ENCODE peak calls at places on chromosomes 5 and 9, in eight cellular contexts. T is mesenchymal stem cell; H is AML-193; S is activated CD4-positive, CD25-positive, alpha-beta regulatory T cell treated with anti-CD3 and anti-CD28 coated beads, Interleukin-2, amount 50 U/mL, for 72 hours; G is heart left ventricle; A is NCI-H1092; R is germinal center; J is HEK293T. I is an unnamed sample.

GRCh38 chr5:105504-106080 is 13.6 kb downstream of the PLEKHG4B start:
- DNase-seq in J (no peak), A (no peak), H (no peak), G (no peak), R (no peak), T (no peak), S (no peak), I (no peak)

GRCh38 chr5:149380466-149381121 is 1.5 kb upstream of the IL17B start:
- DNase-seq in R (no peak), A (no peak), T (no peak), S (no peak), J (no peak), H (no peak), G (peak; percentile 46), I (no peak)

GRCh38 chr9:111661802-111662491 is 542 bp downstream of the GNG10 start:
- DNase-seq in H (peak; percentile 54), G (peak; percentile 42), T (peak; percentile 62), S (peak; percentile 63), R (peak; percentile 63), A (peak; percentile 9), J (peak; percentile 42), I (peak; percentile 64)

GRCh38 chr5:916441-917293 is 24.0 kb downstream of the TRIP13 start:
- DNase-seq in A (no peak), S (no peak), R (no peak), G (no peak), T (no peak), H (no peak), J (no peak), I (no peak)

GRCh38 chr5:106827061-106827460 is 843.7 kb downstream of the EFNA5 start:
- DNase-seq in R (no peak), J (no peak), G (no peak), S (no peak), H (no peak), A (no peak), T (peak; percentile 32), I (no peak)

GRCh38 chr5:177370488-177371119 is 12.9 kb downstream of the RGS14 start:
- DNase-seq in S (peak; percentile 66), G (peak; percentile 76), A (peak; percentile 67), H (no peak), T (peak; percentile 93), R (no peak), J (peak; percentile 97), I (peak; percentile 68)

GRCh38 chr5:14161825-14162556 is 18.8 kb downstream of the TRIO start:
- DNase-seq in J (no peak), S (no peak), A (no peak), G (no peak), T (no peak), R (no peak), H (no peak), I (no peak)

GRCh38 chr5:140966293-140967225 is at the start of gene PCDHAC2:
- DNase-seq in H (no peak), R (no peak), A (peak; percentile 30), S (no peak), T (peak; percentile 73), J (no peak), G (peak; percentile 35), I (no peak)

GRCh38 chr9:110156416-110156815 is 51.5 kb downstream of the C9orf152 start:
- DNase-seq in J (no peak), A (no peak), T (no peak), R (no peak), G (no peak), H (no peak), S (no peak), I (no peak)

GRCh38 chr5:110899566-110900412 is 161.0 kb downstream of the SLC25A46 start:
- DNase-seq in R (no peak), A (no peak), H (no peak), J (no peak), G (no peak), S (no peak), T (peak; percentile 49), I (peak; percentile 29)

GRCh38 chr9:81303658-81304057 is 385.7 kb downstream of the TLE1 start:
- DNase-seq in G (no peak), T (no peak), A (no peak), R (no peak), J (no peak), S (no peak), H (no peak), I (no peak)

GRCh38 chr9:34089311-34089710 is 37.2 kb downstream of the DCAF12 start:
- DNase-seq in H (no peak), S (no peak), J (no peak), G (no peak), A (no peak), R (no peak), T (no peak), I (no peak)

GRCh38 chr5:38892363-38892762 is 46.6 kb downstream of the OSMR start:
- DNase-seq in T (no peak), H (no peak), G (no peak), A (no peak), R (no peak), J (no peak), S (no peak), I (no peak)

GRCh38 chr5:87020099-87020934 is 247.4 kb upstream of the RASA1 start:
- DNase-seq in T (peak; percentile 32), H (no peak), J (no peak), A (no peak), S (no peak), G (peak; percentile 41), R (no peak), I (peak; percentile 40)

GRCh38 chr5:80184235-80185023 is 71.4 kb downstream of the SERINC5 start:
- DNase-seq in R (no peak), G (no peak), A (peak; percentile 70), H (no peak), T (no peak), S (no peak), J (no peak), I (no peak)

GRCh38 chr9:108562176-108562575 is 293.6 kb downstream of the ACTL7B start:
- DNase-seq in S (no peak), H (no peak), G (no peak), J (no peak), A (no peak), R (no peak), T (no peak), I (no peak)

GRCh38 chr5:179700401-179700918 is 1.7 kb downstream of the CANX start:
- DNase-seq in J (no peak), R (no peak), H (peak; percentile 39), G (no peak), A (no peak), T (peak; percentile 33), S (no peak), I (no peak)

GRCh38 chr9:131732061-131732526 is 7.8 kb downstream of the RAPGEF1 start:
- DNase-seq in R (no peak), S (no peak), H (no peak), J (no peak), G (no peak), T (peak; percentile 74), A (peak; percentile 82), I (peak; percentile 24)

GRCh38 chr5:110413856-110414255 is 312.6 kb downstream of the TMEM232 start:
- DNase-seq in H (no peak), A (no peak), R (no peak), G (no peak), T (peak; percentile 51), J (no peak), S (no peak), I (no peak)

GRCh38 chr5:133906303-133906702 is 62.1 kb downstream of the C5orf15 start:
- DNase-seq in R (peak; percentile 17), H (no peak), A (no peak), G (no peak), T (no peak), S (no peak), J (no peak), I (no peak)

GRCh38 chr5:140221697-140222223 is 46.8 kb downstream of the CYSTM1 start:
- DNase-seq in T (peak; percentile 80), H (no peak), R (no peak), G (no peak), S (no peak), A (no peak), J (no peak), I (peak; percentile 53)